ENCODE peak calls at places on chromosomes 3 and 15, in seven cellular contexts. One of them, this sample, is unnamed.

GRCh38 chr3:42440924-42441323 is 30.5 kb upstream of the LYZL4 start:
- DNase-seq in fibroblast of lung: no peak
- DNase-seq in CD8-positive, alpha-beta T cell: no peak
- DNase-seq in fibroblast of mammary gland: no peak
- DNase-seq in body of pancreas: no peak
- DNase-seq in brain microvascular endothelial cell: no peak
- DNase-seq in Caco-2: no peak
- DNase-seq in this sample: no peak

GRCh38 chr3:124467980-124468902 is 262.0 kb upstream of the UMPS start:
- DNase-seq in fibroblast of lung: peak; percentile 26
- DNase-seq in CD8-positive, alpha-beta T cell: no peak
- DNase-seq in fibroblast of mammary gland: peak; percentile 28
- DNase-seq in body of pancreas: peak; percentile 54
- DNase-seq in brain microvascular endothelial cell: peak; percentile 34
- DNase-seq in Caco-2: peak; percentile 55
- DNase-seq in this sample: peak; percentile 59

GRCh38 chr3:124429129-124429815 is 301.0 kb upstream of the UMPS start:
- DNase-seq in fibroblast of lung: peak; percentile 69
- DNase-seq in CD8-positive, alpha-beta T cell: no peak
- DNase-seq in fibroblast of mammary gland: peak; percentile 25
- DNase-seq in body of pancreas: no peak
- DNase-seq in brain microvascular endothelial cell: peak; percentile 12
- DNase-seq in Caco-2: no peak
- DNase-seq in this sample: peak; percentile 26

GRCh38 chr3:128499724-128500275 is 6.8 kb upstream of the GATA2 start:
- DNase-seq in fibroblast of lung: peak; percentile 63
- DNase-seq in CD8-positive, alpha-beta T cell: no peak
- DNase-seq in fibroblast of mammary gland: peak; percentile 20
- DNase-seq in body of pancreas: no peak
- DNase-seq in brain microvascular endothelial cell: no peak
- DNase-seq in Caco-2: no peak
- DNase-seq in this sample: peak; percentile 56

GRCh38 chr3:70816346-70816745 is 503.9 kb upstream of the MDFIC2 start:
- DNase-seq in fibroblast of lung: no peak
- DNase-seq in CD8-positive, alpha-beta T cell: no peak
- DNase-seq in fibroblast of mammary gland: no peak
- DNase-seq in body of pancreas: no peak
- DNase-seq in brain microvascular endothelial cell: no peak
- DNase-seq in Caco-2: no peak
- DNase-seq in this sample: no peak

GRCh38 chr3:50278868-50279224 is at the start of gene LSMEM2:
- DNase-seq in fibroblast of lung: no peak
- DNase-seq in CD8-positive, alpha-beta T cell: no peak
- DNase-seq in fibroblast of mammary gland: no peak
- DNase-seq in body of pancreas: no peak
- DNase-seq in brain microvascular endothelial cell: no peak
- DNase-seq in Caco-2: no peak
- DNase-seq in this sample: no peak

GRCh38 chr3:13484861-13485590 is 4.9 kb downstream of the HDAC11 start:
- DNase-seq in fibroblast of lung: peak; percentile 60
- DNase-seq in CD8-positive, alpha-beta T cell: no peak
- DNase-seq in fibroblast of mammary gland: peak; percentile 26
- DNase-seq in body of pancreas: peak; percentile 94
- DNase-seq in brain microvascular endothelial cell: peak; percentile 9
- DNase-seq in Caco-2: no peak
- DNase-seq in this sample: peak; percentile 72

GRCh38 chr3:4409415-4409814 is 57.7 kb downstream of the SUMF1 start:
- DNase-seq in fibroblast of lung: no peak
- DNase-seq in CD8-positive, alpha-beta T cell: no peak
- DNase-seq in fibroblast of mammary gland: no peak
- DNase-seq in body of pancreas: no peak
- DNase-seq in brain microvascular endothelial cell: no peak
- DNase-seq in Caco-2: no peak
- DNase-seq in this sample: no peak

GRCh38 chr3:27134165-27134796 is 234.9 kb downstream of the NEK10 start:
- DNase-seq in fibroblast of lung: peak; percentile 39
- DNase-seq in CD8-positive, alpha-beta T cell: peak; percentile 61
- DNase-seq in fibroblast of mammary gland: peak; percentile 72
- DNase-seq in body of pancreas: peak; percentile 63
- DNase-seq in brain microvascular endothelial cell: peak; percentile 52
- DNase-seq in Caco-2: peak; percentile 58
- DNase-seq in this sample: peak; percentile 82

GRCh38 chr3:59730608-59731007 is 680.8 kb upstream of the CFAP20DC start:
- DNase-seq in fibroblast of lung: no peak
- DNase-seq in CD8-positive, alpha-beta T cell: no peak
- DNase-seq in fibroblast of mammary gland: no peak
- DNase-seq in body of pancreas: no peak
- DNase-seq in brain microvascular endothelial cell: no peak
- DNase-seq in Caco-2: no peak
- DNase-seq in this sample: no peak

GRCh38 chr3:62065985-62066693 is 307.2 kb downstream of the FEZF2 start:
- DNase-seq in fibroblast of lung: peak; percentile 67
- DNase-seq in CD8-positive, alpha-beta T cell: no peak
- DNase-seq in fibroblast of mammary gland: peak; percentile 84
- DNase-seq in body of pancreas: no peak
- DNase-seq in brain microvascular endothelial cell: no peak
- DNase-seq in Caco-2: no peak
- DNase-seq in this sample: peak; percentile 32

GRCh38 chr3:114834175-114834940 is 312.7 kb downstream of the ZBTB20 start:
- DNase-seq in fibroblast of lung: no peak
- DNase-seq in CD8-positive, alpha-beta T cell: no peak
- DNase-seq in fibroblast of mammary gland: no peak
- DNase-seq in body of pancreas: no peak
- DNase-seq in brain microvascular endothelial cell: no peak
- DNase-seq in Caco-2: no peak
- DNase-seq in this sample: no peak

GRCh38 chr3:178236555-178237277 is 299.5 kb upstream of the KCNMB2 start:
- DNase-seq in fibroblast of lung: peak; percentile 19
- DNase-seq in CD8-positive, alpha-beta T cell: no peak
- DNase-seq in fibroblast of mammary gland: peak; percentile 83
- DNase-seq in body of pancreas: no peak
- DNase-seq in brain microvascular endothelial cell: peak; percentile 51
- DNase-seq in Caco-2: no peak
- DNase-seq in this sample: peak; percentile 87

GRCh38 chr3:51715231-51716058 is 8.6 kb downstream of the GRM2 start:
- DNase-seq in fibroblast of lung: no peak
- DNase-seq in CD8-positive, alpha-beta T cell: no peak
- DNase-seq in fibroblast of mammary gland: no peak
- DNase-seq in body of pancreas: no peak
- DNase-seq in brain microvascular endothelial cell: no peak
- DNase-seq in Caco-2: no peak
- DNase-seq in this sample: no peak

GRCh38 chr3:189572249-189572648 is 58.9 kb upstream of the TP63 start:
- DNase-seq in fibroblast of lung: peak; percentile 58
- DNase-seq in CD8-positive, alpha-beta T cell: no peak
- DNase-seq in fibroblast of mammary gland: peak; percentile 34
- DNase-seq in body of pancreas: no peak
- DNase-seq in brain microvascular endothelial cell: no peak
- DNase-seq in Caco-2: no peak
- DNase-seq in this sample: no peak

GRCh38 chr3:104388624-104389023 is 978.1 kb upstream of the ALCAM start:
- DNase-seq in fibroblast of lung: peak; percentile 47
- DNase-seq in CD8-positive, alpha-beta T cell: no peak
- DNase-seq in fibroblast of mammary gland: no peak
- DNase-seq in body of pancreas: no peak
- DNase-seq in brain microvascular endothelial cell: peak; percentile 58
- DNase-seq in Caco-2: no peak
- DNase-seq in this sample: peak; percentile 86

GRCh38 chr3:157441102-157441622 is 4.5 kb downstream of the PTX3 start:
- DNase-seq in fibroblast of lung: no peak
- DNase-seq in CD8-positive, alpha-beta T cell: no peak
- DNase-seq in fibroblast of mammary gland: no peak
- DNase-seq in body of pancreas: no peak
- DNase-seq in brain microvascular endothelial cell: no peak
- DNase-seq in Caco-2: no peak
- DNase-seq in this sample: no peak
- H3K4me3 ChIP-seq in fibroblast of lung: peak overlapping the region; percentile 98
- H3K4me3 ChIP-seq in CD8-positive, alpha-beta T cell: no peak overlapping the region
- H3K4me3 ChIP-seq in fibroblast of mammary gland: no peak overlapping the region
- H3K4me3 ChIP-seq in body of pancreas: no peak overlapping the region
- H3K4me3 ChIP-seq in brain microvascular endothelial cell: no peak overlapping the region
- H3K4me3 ChIP-seq in Caco-2: no peak overlapping the region
- H3K4me3 ChIP-seq in this sample: peak overlapping the region; percentile 30

GRCh38 chr15:33729648-33730047 is 238.6 kb upstream of the CHRM5 start:
- DNase-seq in fibroblast of lung: peak; percentile 15
- DNase-seq in CD8-positive, alpha-beta T cell: no peak
- DNase-seq in fibroblast of mammary gland: peak; percentile 27
- DNase-seq in body of pancreas: no peak
- DNase-seq in brain microvascular endothelial cell: no peak
- DNase-seq in Caco-2: no peak
- DNase-seq in this sample: peak; percentile 43
- TF ChIP-seq CTCF in fibroblast of lung: peak; percentile 11
- TF ChIP-seq CTCF in CD8-positive, alpha-beta T cell: no peak
- TF ChIP-seq CTCF in fibroblast of mammary gland: peak; percentile 38
- TF ChIP-seq CTCF in body of pancreas: no peak
- TF ChIP-seq CTCF in brain microvascular endothelial cell: peak; percentile 54
- TF ChIP-seq CTCF in Caco-2: peak; percentile 35
- TF ChIP-seq CTCF in this sample: peak; percentile 59

GRCh38 chr15:42820811-42821210 is 83.9 kb upstream of the CDAN1 start:
- DNase-seq in fibroblast of lung: no peak
- DNase-seq in CD8-positive, alpha-beta T cell: no peak
- DNase-seq in fibroblast of mammary gland: no peak
- DNase-seq in body of pancreas: no peak
- DNase-seq in brain microvascular endothelial cell: no peak
- DNase-seq in Caco-2: no peak
- DNase-seq in this sample: no peak

GRCh38 chr15:42825599-42825998 is 88.7 kb upstream of the CDAN1 start:
- DNase-seq in fibroblast of lung: no peak
- DNase-seq in CD8-positive, alpha-beta T cell: no peak
- DNase-seq in fibroblast of mammary gland: no peak
- DNase-seq in body of pancreas: no peak
- DNase-seq in brain microvascular endothelial cell: no peak
- DNase-seq in Caco-2: no peak
- DNase-seq in this sample: no peak

GRCh38 chr15:42819781-42820180 is 82.9 kb upstream of the CDAN1 start:
- DNase-seq in fibroblast of lung: no peak
- DNase-seq in CD8-positive, alpha-beta T cell: no peak
- DNase-seq in fibroblast of mammary gland: peak; percentile 4
- DNase-seq in body of pancreas: no peak
- DNase-seq in brain microvascular endothelial cell: no peak
- DNase-seq in Caco-2: no peak
- DNase-seq in this sample: peak; percentile 13
- H3K4me3 ChIP-seq in fibroblast of lung: no peak overlapping the region
- H3K4me3 ChIP-seq in CD8-positive, alpha-beta T cell: no peak overlapping the region
- H3K4me3 ChIP-seq in fibroblast of mammary gland: no peak overlapping the region
- H3K4me3 ChIP-seq in body of pancreas: no peak overlapping the region
- H3K4me3 ChIP-seq in brain microvascular endothelial cell: no peak overlapping the region
- H3K4me3 ChIP-seq in Caco-2: no peak overlapping the region
- H3K4me3 ChIP-seq in this sample: no peak overlapping the region

DNA sequence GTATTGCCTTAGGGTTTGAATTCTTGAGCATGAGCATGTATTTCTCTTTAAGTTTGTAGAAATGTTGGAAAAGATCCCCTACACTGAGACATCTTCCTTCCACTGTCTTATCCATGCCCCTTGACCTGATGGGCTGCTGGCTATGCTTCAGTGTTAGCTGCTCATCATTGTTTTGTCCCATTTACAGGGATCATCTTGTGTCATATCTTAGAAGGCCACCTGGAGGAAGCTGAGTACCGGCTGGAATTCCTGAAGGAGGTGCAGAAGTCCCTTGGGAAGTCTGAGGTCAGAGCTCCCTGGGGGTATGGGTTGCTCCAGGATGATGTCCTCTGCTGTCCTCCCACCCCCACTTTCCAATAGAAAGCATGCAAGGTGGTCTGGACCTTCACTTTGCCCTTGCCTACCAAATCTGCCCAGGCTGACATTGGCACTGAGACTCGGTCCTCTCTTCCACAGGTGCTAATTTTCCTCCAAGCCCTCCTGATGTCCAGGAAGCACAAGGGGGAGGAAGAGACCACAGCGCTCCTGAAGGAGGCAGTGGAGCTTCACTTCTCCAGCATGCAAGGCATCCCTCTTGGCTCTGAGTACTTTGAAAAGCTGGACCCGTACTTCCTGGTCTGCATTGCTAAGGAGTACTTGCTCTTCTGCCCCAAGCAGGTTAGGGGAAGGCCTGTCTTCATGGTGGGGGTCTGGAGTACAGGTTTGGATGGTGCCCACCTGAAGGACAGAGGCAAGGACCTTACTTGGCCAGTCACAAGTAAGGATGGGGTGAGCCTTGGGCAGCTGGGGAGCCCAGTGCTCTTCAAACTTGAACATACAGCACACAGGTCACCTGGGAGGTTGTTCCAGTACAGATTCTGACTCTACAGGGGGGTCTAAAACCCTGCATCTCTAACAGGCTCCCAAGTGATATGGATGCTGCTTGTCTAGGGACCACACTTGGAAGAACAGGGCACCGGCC is 17.7 kb downstream of the TTC21A start:
- DNase-seq in fibroblast of lung: peak; percentile 31
- DNase-seq in CD8-positive, alpha-beta T cell: no peak
- DNase-seq in fibroblast of mammary gland: peak; percentile 41
- DNase-seq in body of pancreas: peak; percentile 52
- DNase-seq in brain microvascular endothelial cell: no peak
- DNase-seq in Caco-2: no peak
- DNase-seq in this sample: peak; percentile 79
- TF ChIP-seq CTCF in fibroblast of lung: peak; percentile 52
- TF ChIP-seq CTCF in CD8-positive, alpha-beta T cell: no peak
- TF ChIP-seq CTCF in fibroblast of mammary gland: peak; percentile 44
- TF ChIP-seq CTCF in body of pancreas: peak; percentile 71
- TF ChIP-seq CTCF in brain microvascular endothelial cell: peak; percentile 71
- TF ChIP-seq CTCF in Caco-2: peak; percentile 29
- TF ChIP-seq CTCF in this sample: peak; percentile 82

GRCh38 chr3:40867826-40868225 is 331.5 kb upstream of the CTNNB1 start:
- DNase-seq in fibroblast of lung: no peak
- DNase-seq in CD8-positive, alpha-beta T cell: no peak
- DNase-seq in fibroblast of mammary gland: no peak
- DNase-seq in body of pancreas: no peak
- DNase-seq in brain microvascular endothelial cell: no peak
- DNase-seq in Caco-2: no peak
- DNase-seq in this sample: no peak
- H3K4me3 ChIP-seq in fibroblast of lung: no peak overlapping the region
- H3K4me3 ChIP-seq in CD8-positive, alpha-beta T cell: no peak overlapping the region
- H3K4me3 ChIP-seq in fibroblast of mammary gland: no peak overlapping the region
- H3K4me3 ChIP-seq in body of pancreas: no peak overlapping the region
- H3K4me3 ChIP-seq in brain microvascular endothelial cell: no peak overlapping the region
- H3K4me3 ChIP-seq in Caco-2: no peak overlapping the region
- H3K4me3 ChIP-seq in this sample: no peak overlapping the region

GRCh38 chr3:69787436-69788168 is 48.3 kb downstream of the MITF start:
- DNase-seq in fibroblast of lung: peak; percentile 89
- DNase-seq in CD8-positive, alpha-beta T cell: no peak
- DNase-seq in fibroblast of mammary gland: peak; percentile 82
- DNase-seq in body of pancreas: no peak
- DNase-seq in brain microvascular endothelial cell: peak; percentile 72
- DNase-seq in Caco-2: no peak
- DNase-seq in this sample: peak; percentile 91

GRCh38 chr3:69791111-69791510 is 51.8 kb downstream of the MITF start:
- DNase-seq in fibroblast of lung: peak; percentile 79
- DNase-seq in CD8-positive, alpha-beta T cell: no peak
- DNase-seq in fibroblast of mammary gland: peak; percentile 97
- DNase-seq in body of pancreas: peak; percentile 17
- DNase-seq in brain microvascular endothelial cell: peak; percentile 81
- DNase-seq in Caco-2: no peak
- DNase-seq in this sample: peak; percentile 97

GRCh38 chr3:69786854-69787253 is 47.6 kb downstream of the MITF start:
- DNase-seq in fibroblast of lung: peak; percentile 40
- DNase-seq in CD8-positive, alpha-beta T cell: no peak
- DNase-seq in fibroblast of mammary gland: no peak
- DNase-seq in body of pancreas: no peak
- DNase-seq in brain microvascular endothelial cell: no peak
- DNase-seq in Caco-2: no peak
- DNase-seq in this sample: no peak

GRCh38 chr3:69791919-69792399 is 52.7 kb downstream of the MITF start:
- DNase-seq in fibroblast of lung: peak; percentile 26
- DNase-seq in CD8-positive, alpha-beta T cell: no peak
- DNase-seq in fibroblast of mammary gland: peak; percentile 77
- DNase-seq in body of pancreas: no peak
- DNase-seq in brain microvascular endothelial cell: peak; percentile 56
- DNase-seq in Caco-2: no peak
- DNase-seq in this sample: peak; percentile 83
- TF ChIP-seq CTCF in fibroblast of lung: peak; percentile 48
- TF ChIP-seq CTCF in CD8-positive, alpha-beta T cell: no peak
- TF ChIP-seq CTCF in fibroblast of mammary gland: peak; percentile 72
- TF ChIP-seq CTCF in body of pancreas: peak; percentile 47
- TF ChIP-seq CTCF in brain microvascular endothelial cell: peak; percentile 35
- TF ChIP-seq CTCF in Caco-2: peak; percentile 24
- TF ChIP-seq CTCF in this sample: peak; percentile 61

This sample was measured in choroid plexus epithelial cell.